ENCODE peak calls at places on chromosome 5, in six cellular contexts. S, U, M, W, N and B are unnamed samples.

GRCh38 chr5:81848368-81848767 is 97.5 kb upstream of the SSBP2 start:
- DNase-seq in W (peak; percentile 5), M (no peak), S (no peak), U (no peak), N (no peak), B (no peak)

GRCh38 chr5:2861605-2862004 is 110.1 kb upstream of the IRX2 start:
- DNase-seq in S (no peak), M (no peak), U (no peak), W (no peak), N (no peak), B (no peak)

GRCh38 chr5:112983307-112983811 is 6.8 kb downstream of the DCP2 start:
- DNase-seq in U (no peak), W (no peak), S (no peak), M (no peak), N (no peak), B (no peak)

GRCh38 chr5:81751836-81752643 is 1.1 kb upstream of the SSBP2 start:
- DNase-seq in S (peak; percentile 80), W (peak; percentile 15), M (no peak), N (peak; percentile 26), U (peak; percentile 12), B (no peak)

GRCh38 chr5:80917596-80917995 is 42.6 kb upstream of the RASGRF2 start:
- DNase-seq in U (no peak), M (no peak), S (no peak), N (no peak), W (no peak), B (no peak)

GRCh38 chr5:171484460-171484899 is 65.0 kb downstream of the FGF18 start:
- DNase-seq in N (peak; percentile 25), M (peak; percentile 31), U (no peak), W (peak; percentile 33), S (no peak), B (no peak)

GRCh38 chr5:138903113-138903789 is 28.1 kb upstream of the LRRTM2 start:
- DNase-seq in M (no peak), W (peak; percentile 77), N (no peak), S (no peak), U (peak; percentile 38), B (no peak)

GRCh38 chr5:180133551-180133950 is 62.0 kb upstream of the RNF130 start:
- DNase-seq in N (no peak), M (no peak), W (no peak), U (no peak), S (no peak), B (peak; percentile 11)

GRCh38 chr5:5421961-5422818 is at the start of gene ICE1:
- DNase-seq in U (peak; percentile 95), S (peak; percentile 99), N (peak; percentile 88), W (peak; percentile 97), M (peak; percentile 92), B (peak; percentile 90)
- TF ChIP-seq CTCF in U (peak; percentile 5), S (no peak), N (peak; percentile 13), W (no peak), M (no peak), B (no peak)

DNA sequence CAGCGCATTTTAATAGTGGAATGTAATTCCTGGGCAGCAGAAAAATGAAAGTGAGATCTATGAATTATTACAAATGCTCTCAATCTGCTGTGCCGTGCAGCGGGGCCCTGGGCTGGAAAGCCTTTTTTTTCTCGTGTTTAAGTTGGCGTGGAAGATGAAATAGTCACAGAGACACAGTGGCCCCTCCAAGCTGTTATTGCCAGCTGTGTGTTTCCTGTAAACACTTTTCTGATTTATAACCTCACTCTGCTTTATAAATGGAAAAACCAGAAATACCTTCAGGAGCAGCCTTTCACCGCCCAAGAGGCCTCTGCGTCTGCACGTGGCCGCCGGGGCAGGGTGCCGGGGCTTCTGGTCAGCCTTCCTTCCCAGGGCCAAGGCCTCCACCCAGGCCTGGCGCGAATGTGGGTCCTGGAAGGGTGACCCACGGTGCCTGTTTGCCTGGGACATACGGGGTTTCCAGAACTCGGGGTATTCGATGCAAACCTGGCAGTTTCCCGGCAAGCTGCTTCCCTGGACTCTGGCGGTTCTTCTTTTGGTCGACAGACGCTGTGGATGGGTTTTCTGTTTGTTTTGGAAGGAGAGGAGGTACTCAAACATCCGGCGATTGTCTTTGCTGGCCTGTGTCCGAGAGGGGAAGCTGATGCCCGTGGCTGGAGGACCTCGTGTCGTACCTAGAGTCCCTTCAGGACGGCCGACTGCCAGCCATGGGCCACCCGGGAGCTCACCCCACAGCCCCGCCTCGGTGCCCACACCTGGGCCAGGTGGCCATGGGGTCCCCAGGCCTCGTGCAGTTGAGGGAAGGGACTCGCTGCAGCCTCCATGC is 256.7 kb downstream of the PARP8 start:
- DNase-seq in W (peak; percentile 6), S (no peak), N (no peak), U (no peak), M (no peak), B (no peak)
- TF ChIP-seq CTCF in W (no peak), S (no peak), N (no peak), U (no peak), M (no peak), B (no peak)

GRCh38 chr5:161530700-161531099 is 15.8 kb downstream of the GABRB2 start:
- DNase-seq in S (no peak), U (no peak), N (no peak), W (no peak), M (no peak), B (no peak)

GRCh38 chr5:161535762-161536161 is 10.8 kb downstream of the GABRB2 start:
- DNase-seq in M (no peak), W (no peak), U (no peak), N (no peak), S (no peak), B (no peak)
- TF ChIP-seq CTCF in M (no peak), W (no peak), U (peak; percentile 21), N (peak; percentile 36), S (no peak), B (no peak)

DNA sequence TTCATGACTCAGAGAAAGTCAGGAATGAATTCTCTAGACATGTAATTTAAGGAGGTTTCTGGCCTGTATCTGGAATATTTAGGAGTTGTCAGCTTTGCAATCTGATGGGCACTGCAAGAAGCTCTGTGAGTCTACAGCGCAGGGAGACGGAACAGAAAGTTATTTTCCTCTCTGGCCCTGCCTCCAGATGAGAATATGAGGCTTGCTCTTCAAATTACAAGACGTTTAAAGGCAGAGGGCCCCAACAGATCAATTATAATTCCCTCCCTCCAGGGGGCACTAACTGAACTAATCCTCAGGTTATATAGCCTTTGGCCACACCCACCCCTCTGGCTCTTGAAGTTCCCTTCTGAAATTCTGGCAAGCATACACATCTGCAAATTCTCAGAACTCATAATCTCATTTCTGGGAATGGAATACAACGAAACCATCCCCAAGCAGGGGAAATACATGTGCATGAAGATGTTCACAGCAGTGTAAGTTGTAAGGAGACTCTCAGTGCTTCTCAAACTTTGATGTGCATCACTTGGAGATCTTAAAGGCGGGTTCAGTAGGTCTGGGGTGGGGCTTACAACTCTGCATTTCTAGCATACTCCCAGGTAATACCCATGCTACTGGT is 307.6 kb downstream of the CWC27 start:
- DNase-seq in N (no peak), W (peak; percentile 36), M (no peak), S (no peak), U (peak; percentile 52), B (no peak)
- TF ChIP-seq CTCF in N (no peak), W (peak; percentile 36), M (no peak), S (peak; percentile 17), U (peak; percentile 45), B (no peak)

DNA sequence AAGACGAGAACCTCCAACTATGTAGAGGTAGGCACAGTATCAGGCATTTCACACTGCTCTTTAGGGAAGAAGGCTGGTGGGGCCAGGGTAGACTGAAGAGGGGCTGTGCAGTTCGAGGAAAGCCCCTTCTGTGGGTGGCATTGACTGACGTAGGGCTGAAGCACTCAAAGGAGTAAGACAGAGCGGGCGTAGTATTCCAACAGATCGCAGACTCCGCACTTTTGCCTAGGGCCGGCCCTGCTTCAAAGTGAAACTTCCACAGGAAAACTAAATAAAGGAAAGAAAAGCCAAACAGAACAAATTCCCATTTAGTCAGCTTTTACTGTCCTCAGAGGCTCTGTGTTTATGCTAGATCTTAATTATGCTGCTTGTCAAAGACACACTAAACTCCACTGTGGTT is 493.0 kb upstream of the WWC1 start:
- DNase-seq in N (no peak), M (no peak), S (no peak), U (no peak), W (no peak), B (no peak)
- TF ChIP-seq CTCF in N (no peak), M (no peak), S (no peak), U (no peak), W (no peak), B (no peak)

GRCh38 chr5:1132570-1132969 is 20.7 kb upstream of the SLC12A7 start:
- DNase-seq in S (no peak), M (no peak), U (no peak), N (no peak), W (no peak), B (no peak)

GRCh38 chr5:1134478-1134877 is 22.6 kb upstream of the SLC12A7 start:
- DNase-seq in M (no peak), U (no peak), W (no peak), S (no peak), N (no peak), B (no peak)

GRCh38 chr5:1133108-1133507 is 21.2 kb upstream of the SLC12A7 start:
- DNase-seq in N (no peak), W (no peak), S (no peak), U (no peak), M (no peak), B (no peak)

GRCh38 chr5:1131726-1132125 is 19.9 kb upstream of the SLC12A7 start:
- DNase-seq in S (no peak), W (no peak), M (no peak), U (no peak), N (no peak), B (no peak)

GRCh38 chr5:1133510-1134255 is 21.8 kb upstream of the SLC12A7 start:
- DNase-seq in N (no peak), U (no peak), M (no peak), W (no peak), S (no peak), B (no peak)
- TF ChIP-seq CTCF in N (no peak), U (no peak), M (no peak), W (no peak), S (no peak), B (no peak)

GRCh38 chr5:133867341-133867740 is 101.1 kb downstream of the C5orf15 start:
- DNase-seq in N (no peak), S (no peak), W (no peak), M (no peak), U (no peak), B (no peak)

GRCh38 chr5:133869675-133869978 is 98.8 kb downstream of the C5orf15 start:
- DNase-seq in N (no peak), S (peak; percentile 85), W (no peak), M (no peak), U (no peak), B (no peak)

GRCh38 chr5:133867851-133868545 is 100.4 kb downstream of the C5orf15 start:
- DNase-seq in S (no peak), M (no peak), W (no peak), U (no peak), N (no peak), B (no peak)

GRCh38 chr5:133870661-133871060 is 97.8 kb downstream of the C5orf15 start:
- DNase-seq in W (no peak), S (no peak), U (peak; percentile 7), N (no peak), M (no peak), B (no peak)

GRCh38 chr5:133868946-133869674 is 99.3 kb downstream of the C5orf15 start:
- DNase-seq in N (peak; percentile 75), W (peak; percentile 76), M (peak; percentile 64), S (peak; percentile 85), U (peak; percentile 39), B (peak; percentile 45)
- TF ChIP-seq CTCF in N (peak; percentile 88), W (peak; percentile 82), M (no peak), S (peak; percentile 75), U (peak; percentile 82), B (peak; percentile 69)